ENCODE peak calls at places on chromosomes 5 and 9, in eight cellular contexts. C is NB4, R is vagina, F is GM12878, K is stomach, D is K562, I is A549, T is adrenal gland. U is an unnamed sample.

GRCh38 chr5:14160116-14160515 is 17.0 kb downstream of the TRIO start:
- DNase-seq in R (no peak), K (no peak), F (no peak), I (no peak), C (no peak), T (no peak), D (no peak), U (no peak)

GRCh38 chr5:135031146-135031812 is 2.7 kb downstream of the PITX1 start:
- DNase-seq in K (no peak), I (no peak), D (no peak), T (no peak), R (no peak), C (no peak), F (no peak), U (no peak)

GRCh38 chr5:11737010-11737409 is 167.2 kb downstream of the CTNND2 start:
- DNase-seq in D (no peak), R (no peak), K (no peak), F (no peak), I (no peak), T (no peak), C (no peak), U (no peak)

GRCh38 chr5:28234356-28234968 is 1196.1 kb upstream of the CDH9 start:
- DNase-seq in I (no peak), D (no peak), F (no peak), R (no peak), T (no peak), K (no peak), C (no peak), U (no peak)

GRCh38 chr5:61228691-61229280 is 66.5 kb upstream of the SMIM15 start:
- DNase-seq in I (no peak), K (no peak), T (no peak), R (no peak), F (no peak), C (peak; percentile 82), D (no peak), U (peak; percentile 28)

GRCh38 chr5:25028994-25029393 is 384.2 kb upstream of the CDH10 start:
- DNase-seq in R (no peak), I (no peak), T (no peak), D (no peak), K (no peak), F (no peak), C (no peak), U (peak; percentile 2)

GRCh38 chr9:94156549-94157407 is 72.5 kb downstream of the PTPDC1 start:
- DNase-seq in I (peak; percentile 44), K (peak; percentile 89), C (peak; percentile 37), T (peak; percentile 67), R (no peak), D (peak; percentile 85), F (no peak), U (peak; percentile 69)

GRCh38 chr9:87157366-87158031 is 210.2 kb upstream of the GAS1 start:
- DNase-seq in T (no peak), F (no peak), K (no peak), C (no peak), R (no peak), I (no peak), D (no peak), U (no peak)

GRCh38 chr9:125696106-125696647 is 10.8 kb downstream of the MAPKAP1 start:
- DNase-seq in K (no peak), R (no peak), D (no peak), C (peak; percentile 55), I (no peak), F (no peak), T (no peak), U (no peak)

GRCh38 chr9:34633166-34633565 is 4.3 kb upstream of the ARID3C start:
- DNase-seq in R (no peak), D (no peak), T (no peak), C (no peak), K (no peak), I (no peak), F (no peak), U (no peak)

GRCh38 chr9:32423371-32423770 is 38.9 kb downstream of the ACO1 start:
- DNase-seq in T (no peak), K (no peak), I (no peak), D (no peak), C (no peak), R (no peak), F (no peak), U (no peak)

GRCh38 chr5:61332891-61333350 is 863 bp downstream of the ZSWIM6 start:
- DNase-seq in F (no peak), I (peak; percentile 63), C (peak; percentile 69), R (no peak), D (peak; percentile 33), K (peak; percentile 50), T (peak; percentile 56), U (peak; percentile 70)

GRCh38 chr5:132237670-132238069 is 10.0 kb upstream of the P4HA2 start:
- DNase-seq in T (peak; percentile 1), I (no peak), F (no peak), K (no peak), C (no peak), D (no peak), R (no peak), U (no peak)

GRCh38 chr9:26723486-26723885 is 169.1 kb downstream of the CAAP1 start:
- DNase-seq in D (peak; percentile 6), C (peak; percentile 4), F (no peak), K (no peak), R (no peak), T (peak; percentile 15), I (peak; percentile 44), U (peak; percentile 16)

GRCh38 chr5:152689275-152689711 is 284.2 kb upstream of the NMUR2 start:
- DNase-seq in T (no peak), R (no peak), K (no peak), C (no peak), F (no peak), I (no peak), D (no peak), U (no peak)

GRCh38 chr9:111900934-111901612 is 4.5 kb downstream of the UGCG start:
- DNase-seq in R (no peak), D (peak; percentile 33), C (no peak), K (no peak), T (no peak), F (no peak), I (no peak), U (no peak)

GRCh38 chr9:122819791-122820489 is 8.4 kb downstream of the PDCL start:
- DNase-seq in C (no peak), K (no peak), I (no peak), R (peak; percentile 87), T (no peak), D (no peak), F (no peak), U (no peak)

GRCh38 chr9:129333961-129334743 is 156.1 kb upstream of the IER5L start:
- DNase-seq in K (peak; percentile 95), R (no peak), I (peak; percentile 95), D (peak; percentile 64), T (peak; percentile 97), F (no peak), C (peak; percentile 97), U (peak; percentile 97)
- TF ChIP-seq POLR2A in K (no peak), R (no peak), I (peak; percentile 4), D (no peak), T (no peak), F (no peak), C (peak; percentile 15), U (peak; percentile 61)

DNA sequence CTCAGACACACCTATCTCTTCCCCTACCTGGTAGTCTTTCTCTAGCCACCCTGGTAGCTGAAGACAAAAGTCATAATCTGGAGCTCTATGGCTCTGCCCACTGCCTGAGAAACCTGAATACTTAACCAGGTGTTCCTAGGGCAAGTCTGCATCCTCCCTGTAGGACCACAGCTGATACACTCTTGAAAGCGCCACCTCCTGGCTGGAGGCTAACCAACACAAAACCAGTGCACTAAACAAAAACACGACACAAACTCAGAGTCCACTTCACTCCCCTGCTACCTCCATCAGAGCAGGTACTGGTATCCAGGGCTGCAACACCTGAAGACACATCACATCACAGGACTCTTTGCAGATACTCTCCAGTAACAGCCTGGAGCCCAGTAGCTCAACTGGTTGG is 84.6 kb upstream of the ANXA1 start:
- DNase-seq in D (no peak), C (no peak), T (no peak), K (no peak), I (no peak), R (no peak), F (no peak), U (no peak)
- TF ChIP-seq CTCF in D (no peak), C (no peak), T (no peak), K (no peak), I (no peak), R (no peak), F (peak; percentile 28), U (no peak)

DNA sequence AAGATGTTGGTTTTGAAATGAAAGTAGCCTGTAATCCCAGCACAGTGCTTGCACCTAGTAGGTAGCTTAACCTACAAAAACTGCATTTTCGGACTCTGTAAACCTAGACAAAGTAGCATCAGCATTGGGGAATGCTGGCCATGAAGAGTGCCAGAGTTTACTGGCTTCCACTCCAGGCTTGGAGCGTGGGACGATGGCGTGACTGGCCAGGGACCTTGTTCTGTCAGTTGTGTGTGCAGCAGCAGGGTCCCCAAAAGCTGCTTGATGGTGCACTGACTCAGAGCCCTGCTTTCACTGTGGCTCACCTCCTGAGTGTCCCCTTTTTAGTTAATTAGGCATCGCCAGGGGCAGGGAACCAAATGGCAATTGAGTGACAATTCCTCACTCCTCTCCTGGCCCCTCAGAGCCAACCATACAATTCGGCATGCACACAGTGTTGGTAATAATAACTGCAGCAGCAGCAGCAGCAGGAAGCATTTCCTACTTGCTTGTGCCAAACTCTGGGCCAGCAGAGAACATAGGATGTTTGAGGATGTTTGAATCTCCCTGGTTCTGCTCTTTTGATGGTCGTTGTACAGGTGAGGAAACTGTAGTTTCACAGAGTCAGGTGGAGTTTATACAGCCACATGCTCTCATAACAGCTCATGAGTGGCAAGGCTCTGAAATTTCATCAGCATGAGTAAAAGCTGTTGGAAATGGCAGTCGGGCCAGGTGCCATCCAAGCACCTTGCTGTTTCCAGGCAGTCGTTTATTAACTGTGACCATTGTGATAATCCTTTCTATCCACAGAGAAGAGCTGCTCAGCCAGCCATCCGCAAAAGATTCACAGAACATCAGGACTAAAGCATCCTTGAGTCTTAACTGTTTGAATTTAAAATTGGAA is 4.2 kb downstream of the UBE2QL1 start:
- DNase-seq in F (no peak), I (no peak), R (no peak), T (no peak), C (no peak), D (no peak), K (no peak), U (no peak)
- TF ChIP-seq POLR2A in F (no peak), I (no peak), R (no peak), T (no peak), C (no peak), D (no peak), K (no peak), U (no peak)

GRCh38 chr5:115623632-115624031 is 2.2 kb downstream of the TMED7 start:
- DNase-seq in I (no peak), F (no peak), R (no peak), D (peak; percentile 24), C (no peak), T (no peak), K (no peak), U (no peak)

GRCh38 chr5:115624994-115625393 is 842 bp downstream of the TMED7 start:
- DNase-seq in D (no peak), K (no peak), I (no peak), F (no peak), R (no peak), T (no peak), C (no peak), U (no peak)

GRCh38 chr5:115627295-115627825 is 1.5 kb upstream of the TMED7 start:
- DNase-seq in R (no peak), F (no peak), C (no peak), K (no peak), I (no peak), T (no peak), D (no peak), U (no peak)

GRCh38 chr5:115625579-115626443 is at the start of gene TMED7:
- DNase-seq in K (peak; percentile 100), C (peak; percentile 98), I (peak; percentile 88), R (peak; percentile 98), T (peak; percentile 100), F (peak; percentile 95), D (peak; percentile 93), U (peak; percentile 100)

GRCh38 chr5:115626444-115626823 is 598 bp upstream of the TMED7 start:
- DNase-seq in I (no peak), D (no peak), K (no peak), C (no peak), F (no peak), T (no peak), R (no peak), U (no peak)
- TF ChIP-seq CTCF in I (no peak), D (no peak), K (no peak), C (no peak), F (no peak), T (no peak), R (no peak), U (no peak)

U was measured in body of pancreas.